ENCODE peak calls at places on chromosomes 3 and 15, in five cellular contexts. J is ovary, I is AG10803, F is heart right ventricle, E is heart left ventricle. U is an unnamed sample.

GRCh38 chr15:59224474-59224873 is 17.8 kb downstream of the LDHAL6B start:
- DNase-seq in I (no peak), E (peak; percentile 43), F (peak; percentile 52), J (no peak), U (no peak)

GRCh38 chr3:11212301-11212613 is 58.0 kb downstream of the HRH1 start:
- DNase-seq in E (no peak), J (no peak), I (peak; percentile 80), F (no peak), U (no peak)

GRCh38 chr15:95812491-95812890 is 518.0 kb upstream of the NR2F2 start:
- DNase-seq in E (no peak), I (no peak), J (no peak), F (no peak), U (no peak)

GRCh38 chr3:42117175-42118008 is 26.2 kb downstream of the TRAK1 start:
- DNase-seq in J (peak; percentile 32), I (peak; percentile 73), F (peak; percentile 40), E (peak; percentile 50), U (no peak)

GRCh38 chr3:181716916-181717315 is 5.2 kb downstream of the SOX2 start:
- DNase-seq in J (no peak), I (no peak), F (no peak), E (no peak), U (no peak)

GRCh38 chr15:78037779-78038305 is 39.7 kb downstream of the TBC1D2B start:
- DNase-seq in J (no peak), E (no peak), F (no peak), I (no peak), U (no peak)

GRCh38 chr3:17151598-17152373 is 267.0 kb downstream of the PLCL2 start:
- DNase-seq in J (no peak), I (no peak), E (no peak), F (no peak), U (peak; percentile 81)

GRCh38 chr15:33150516-33150915 is 44.0 kb downstream of the FMN1 start:
- DNase-seq in J (no peak), E (no peak), I (no peak), F (no peak), U (no peak)

GRCh38 chr3:14306167-14306566 is 96.2 kb upstream of the SLC6A6 start:
- DNase-seq in J (no peak), I (no peak), F (peak; percentile 24), E (no peak), U (no peak)

GRCh38 chr15:91853968-91854943 is 748 bp downstream of the SLCO3A1 start:
- DNase-seq in J (peak; percentile 53), F (peak; percentile 49), I (peak; percentile 17), E (peak; percentile 58), U (no peak)

GRCh38 chr15:48565560-48566482 is 79.7 kb downstream of the FBN1 start:
- DNase-seq in I (peak; percentile 88), J (no peak), F (no peak), E (no peak), U (no peak)

GRCh38 chr3:37456791-37457190 is 282.4 kb upstream of the LRRFIP2 start:
- DNase-seq in I (no peak), E (no peak), F (no peak), J (no peak), U (no peak)

GRCh38 chr3:14397940-14398800 is 4.2 kb upstream of the SLC6A6 start:
- DNase-seq in J (no peak), I (no peak), F (no peak), E (no peak), U (no peak)

GRCh38 chr3:16478516-16478915 is 35.0 kb downstream of the RFTN1 start:
- DNase-seq in F (peak; percentile 23), J (no peak), E (no peak), I (peak; percentile 73), U (no peak)

GRCh38 chr3:185646382-185647133 is 60.5 kb downstream of the SENP2 start:
- DNase-seq in I (no peak), J (no peak), F (no peak), E (no peak), U (no peak)

GRCh38 chr3:40404591-40405198 is 17.7 kb downstream of the ENTPD3 start:
- DNase-seq in F (no peak), I (no peak), E (no peak), J (no peak), U (no peak)

GRCh38 chr3:44734646-44735168 is 5.3 kb downstream of the ZNF501 start:
- DNase-seq in F (no peak), E (no peak), J (no peak), I (no peak), U (no peak)

GRCh38 chr3:188264231-188265213 is 110.6 kb downstream of the LPP start:
- DNase-seq in E (no peak), F (peak; percentile 44), I (peak; percentile 68), J (peak; percentile 48), U (no peak)

GRCh38 chr3:188262488-188262887 is 108.5 kb downstream of the LPP start:
- DNase-seq in I (no peak), F (no peak), J (no peak), E (no peak), U (no peak)

GRCh38 chr3:188259611-188260010 is 105.7 kb downstream of the LPP start:
- DNase-seq in J (no peak), I (no peak), E (no peak), F (no peak), U (no peak)

GRCh38 chr3:188261011-188261410 is 107.1 kb downstream of the LPP start:
- DNase-seq in J (no peak), F (no peak), E (no peak), I (no peak), U (no peak)

DNA sequence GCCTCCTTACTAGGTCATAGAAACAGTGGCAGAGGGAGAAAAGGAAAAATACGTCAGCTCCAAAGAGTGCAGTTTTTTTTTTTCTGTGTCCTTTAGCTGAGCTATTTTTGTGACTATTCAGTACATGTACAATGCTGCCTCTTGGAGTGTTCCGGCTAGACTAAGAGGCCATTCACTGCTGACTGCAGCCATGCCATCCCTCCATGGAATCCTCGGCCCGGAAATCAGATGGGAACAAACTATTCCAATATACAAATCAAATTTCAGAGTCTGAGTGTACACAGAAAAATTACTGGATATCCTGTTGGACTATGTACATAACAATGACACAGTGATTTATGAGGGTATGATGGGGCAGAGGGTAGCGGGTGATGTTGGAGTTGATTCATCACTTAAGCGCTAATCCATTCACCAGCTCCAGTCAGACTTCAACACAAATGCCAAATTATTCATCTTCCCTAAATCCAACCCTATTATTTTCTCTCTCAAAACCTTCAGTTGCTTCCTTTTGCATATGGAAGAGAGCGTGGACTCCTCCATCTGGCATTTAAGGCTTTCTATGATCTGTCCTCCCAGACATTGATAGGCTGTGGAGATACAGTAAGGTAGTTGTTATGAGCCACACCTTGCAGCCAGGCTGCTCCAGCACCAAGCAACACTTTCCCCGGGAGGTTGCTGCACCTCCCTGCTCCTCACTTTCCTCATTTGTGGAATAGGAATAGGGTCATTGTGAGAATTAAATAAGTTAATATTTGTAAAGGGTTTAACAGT is 109.1 kb downstream of the LPP start:
- DNase-seq in F (peak; percentile 62), J (no peak), I (peak; percentile 83), E (peak; percentile 51), U (no peak)
- H3K4me3 ChIP-seq in F (no peak overlapping the region), J (no peak overlapping the region), I (no peak overlapping the region), E (no peak overlapping the region), U (no peak overlapping the region)

DNA sequence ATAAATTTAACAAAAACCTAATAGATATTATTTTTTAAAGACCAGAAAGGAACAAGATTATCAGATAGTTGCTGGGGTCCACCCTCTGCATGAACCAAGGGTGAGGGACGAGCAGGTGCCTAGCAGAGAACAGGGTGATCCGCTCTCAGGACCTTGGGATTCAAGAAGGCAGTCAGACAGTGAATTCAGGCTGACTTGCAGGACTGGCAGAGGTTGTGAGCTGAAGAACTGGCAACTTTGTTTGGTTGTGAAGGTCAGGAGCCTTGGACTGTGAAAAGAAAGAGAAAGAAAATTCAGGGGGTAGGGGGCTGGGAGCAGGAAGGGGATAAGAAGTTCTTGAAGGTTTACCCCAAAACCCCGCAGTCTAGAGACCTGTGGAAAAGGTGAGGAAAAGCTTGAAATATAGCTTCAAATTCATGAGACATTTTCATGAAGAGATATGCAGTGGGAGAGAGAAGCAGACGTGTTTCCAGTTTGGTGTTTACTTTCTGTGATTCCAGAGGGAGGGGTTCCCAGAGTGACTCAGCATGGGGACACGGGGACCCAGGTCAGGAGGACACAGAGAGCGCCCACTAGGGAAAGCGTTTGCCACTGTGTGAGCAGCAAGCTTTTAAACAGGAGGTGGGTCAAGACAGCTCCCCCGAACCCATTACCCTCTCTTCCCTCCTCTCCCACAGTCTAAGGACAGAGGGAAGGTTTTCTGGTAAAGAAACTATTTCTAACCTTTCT is 217.2 kb upstream of the UMPS start:
- DNase-seq in I (no peak), J (no peak), E (no peak), F (no peak), U (no peak)
- H3K4me3 ChIP-seq in I (no peak overlapping the region), J (no peak overlapping the region), E (no peak overlapping the region), F (no peak overlapping the region), U (no peak overlapping the region)

GRCh38 chr3:46095307-46095706 is 68.0 kb upstream of the XCR1 start:
- DNase-seq in F (no peak), J (no peak), I (no peak), E (no peak), U (peak; percentile 84)

GRCh38 chr3:46094506-46094905 is 67.2 kb upstream of the XCR1 start:
- DNase-seq in E (no peak), J (no peak), I (no peak), F (no peak), U (no peak)

GRCh38 chr3:46091971-46092703 is 64.9 kb upstream of the XCR1 start:
- DNase-seq in J (no peak), E (no peak), F (no peak), I (no peak), U (no peak)

GRCh38 chr3:46092704-46093085 is 65.4 kb upstream of the XCR1 start:
- DNase-seq in I (no peak), J (no peak), E (no peak), F (no peak), U (no peak)

DNA sequence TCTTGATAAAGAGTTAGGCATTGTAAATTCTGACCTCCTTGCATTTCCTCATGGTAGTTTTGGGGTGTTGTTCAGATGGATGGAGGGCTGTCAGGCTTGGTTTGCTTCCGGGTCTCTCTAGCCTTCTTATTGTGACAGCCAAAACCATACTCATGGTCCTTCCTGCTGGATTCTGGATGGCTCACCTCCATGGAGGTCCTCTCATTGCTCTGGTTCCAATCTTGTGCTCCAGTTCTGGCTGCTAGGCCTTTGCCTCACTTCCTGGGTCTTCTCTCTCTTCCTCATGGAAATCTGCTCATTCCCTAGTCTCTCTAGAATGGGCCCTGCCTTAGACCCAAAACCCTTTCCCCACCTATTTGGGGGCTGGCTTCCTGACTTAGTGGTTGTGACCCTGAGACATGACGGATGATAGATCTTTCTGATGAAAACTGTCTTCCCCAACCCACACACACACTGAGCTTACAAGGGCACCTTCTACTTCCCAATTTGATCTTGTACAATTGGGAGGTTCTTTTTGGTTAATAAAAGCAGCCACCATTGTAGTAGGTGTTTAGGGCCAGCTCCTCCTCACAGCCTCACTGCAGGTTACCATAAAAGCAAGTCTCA is 66.1 kb upstream of the XCR1 start:
- DNase-seq in J (no peak), E (no peak), F (no peak), I (no peak), U (no peak)
- H3K4me3 ChIP-seq in J (no peak overlapping the region), E (no peak overlapping the region), F (no peak overlapping the region), I (no peak overlapping the region), U (no peak overlapping the region)

GRCh38 chr3:117144832-117145231 is 435.3 kb downstream of the TUSC7 start:
- DNase-seq in I (peak; percentile 40), F (no peak), E (no peak), J (no peak), U (no peak)

GRCh38 chr3:117146571-117146970 is 437.0 kb downstream of the TUSC7 start:
- DNase-seq in E (no peak), J (no peak), I (no peak), F (no peak), U (no peak)

GRCh38 chr3:117145677-117146076 is 436.1 kb downstream of the TUSC7 start:
- DNase-seq in E (no peak), I (no peak), F (no peak), J (no peak), U (no peak)

GRCh38 chr3:117150628-117151027 is 441.0 kb downstream of the TUSC7 start:
- DNase-seq in E (no peak), F (no peak), I (no peak), J (no peak), U (no peak)

GRCh38 chr3:117149577-117149976 is 440.0 kb downstream of the TUSC7 start:
- DNase-seq in J (no peak), F (no peak), I (no peak), E (no peak), U (no peak)
- H3K4me3 ChIP-seq in J (no peak overlapping the region), F (no peak overlapping the region), I (no peak overlapping the region), E (no peak overlapping the region), U (no peak overlapping the region)